ENCODE peak calls at places on chromosomes 4 and X, in eight cellular contexts. Z, X, D, K, P, F, H and E are unnamed samples.

GRCh38 chr4:56139241-56139827 is 190.6 kb downstream of the CEP135 start:
- DNase-seq in Z (no peak), X (no peak), D (no peak), K (no peak), P (peak; percentile 19), F (no peak), H (no peak), E (no peak)

GRCh38 chr4:142408003-142408441 is 438.1 kb downstream of the INPP4B start:
- DNase-seq in Z (peak; percentile 74), X (no peak), D (peak; percentile 74), K (no peak), P (no peak), F (no peak), H (no peak), E (no peak)

GRCh38 chr4:98686847-98687246 is 28.4 kb upstream of the TSPAN5 start:
- DNase-seq in Z (no peak), X (no peak), D (no peak), K (no peak), P (no peak), F (no peak), H (no peak), E (no peak)

GRCh38 chr4:40301592-40301991 is 33.5 kb upstream of the CHRNA9 start:
- DNase-seq in Z (no peak), X (no peak), D (no peak), K (peak; percentile 29), P (no peak), F (no peak), H (peak; percentile 19), E (no peak)

GRCh38 chrX:7109838-7110793 is 37.4 kb upstream of the STS start:
- DNase-seq in Z (no peak), X (no peak), D (peak; percentile 10), K (no peak), P (peak; percentile 73), F (no peak), H (no peak), E (no peak)

GRCh38 chr4:100796333-100796732 is 278.5 kb upstream of the EMCN start:
- DNase-seq in Z (no peak), X (no peak), D (no peak), K (no peak), P (peak; percentile 57), F (no peak), H (no peak), E (no peak)

GRCh38 chr4:114694770-114695169 is 96.2 kb downstream of the UGT8 start:
- DNase-seq in Z (peak; percentile 13), X (peak; percentile 30), D (peak; percentile 49), K (peak; percentile 2), P (peak; percentile 63), F (no peak), H (no peak), E (peak; percentile 42)

GRCh38 chr4:156734965-156735895 is 236.4 kb downstream of the PDGFC start:
- DNase-seq in Z (no peak), X (no peak), D (no peak), K (no peak), P (no peak), F (no peak), H (no peak), E (no peak)

GRCh38 chr4:145812902-145813301 is 125.7 kb downstream of the ZNF827 start:
- DNase-seq in Z (peak; percentile 79), X (no peak), D (no peak), K (no peak), P (no peak), F (no peak), H (no peak), E (no peak)

GRCh38 chr4:16231570-16232252 is 5.4 kb upstream of the TAPT1 start:
- DNase-seq in Z (no peak), X (no peak), D (no peak), K (no peak), P (no peak), F (no peak), H (no peak), E (no peak)

GRCh38 chrX:142686206-142686605 is 339.5 kb upstream of the SPANXN4 start:
- DNase-seq in Z (no peak), X (no peak), D (no peak), K (no peak), P (no peak), F (no peak), H (no peak), E (no peak)

GRCh38 chrX:1483843-1484637 is 31.3 kb upstream of the ASMTL start:
- DNase-seq in Z (no peak), X (no peak), D (no peak), K (no peak), P (no peak), F (no peak), H (no peak), E (no peak)

GRCh38 chr4:26342328-26343040 is 21.7 kb downstream of the RBPJ start:
- DNase-seq in Z (peak; percentile 66), X (no peak), D (peak; percentile 88), K (no peak), P (peak; percentile 24), F (no peak), H (no peak), E (no peak)

GRCh38 chrX:136646602-136647239 is 1.2 kb upstream of the CD40LG start:
- DNase-seq in Z (no peak), X (no peak), D (no peak), K (no peak), P (no peak), F (no peak), H (no peak), E (no peak)